ENCODE peak calls at places on chromosomes 6 and 20, in six cellular contexts. One of them, this sample, is unnamed.

GRCh38 chr6:158810149-158811095 is 8.7 kb downstream of the EZR start:
- DNase-seq in tibial nerve: no peak
- DNase-seq in RWPE1: no peak
- DNase-seq in HFFc6: no peak
- DNase-seq in IMR-90: no peak
- DNase-seq in upper lobe of right lung: no peak
- DNase-seq in this sample: no peak

GRCh38 chr6:31194271-31194834 is 23.9 kb upstream of the POU5F1 start:
- DNase-seq in upper lobe of right lung: no peak
- DNase-seq in RWPE1: no peak
- DNase-seq in IMR-90: no peak
- DNase-seq in tibial nerve: no peak
- DNase-seq in HFFc6: no peak
- DNase-seq in this sample: no peak

GRCh38 chr20:17504898-17505663 is 26.1 kb downstream of the BFSP1 start:
- DNase-seq in RWPE1: peak
- DNase-seq in upper lobe of right lung: peak
- DNase-seq in HFFc6: peak
- DNase-seq in tibial nerve: peak
- DNase-seq in IMR-90: peak
- DNase-seq in this sample: peak

GRCh38 chr6:24549674-24550418 is 55.1 kb downstream of the ALDH5A1 start:
- DNase-seq in tibial nerve: no peak
- DNase-seq in upper lobe of right lung: no peak
- DNase-seq in IMR-90: no peak
- DNase-seq in RWPE1: no peak
- DNase-seq in HFFc6: no peak
- DNase-seq in this sample: no peak

GRCh38 chr6:85751374-85752055 is 108.8 kb upstream of the SYNCRIP start:
- DNase-seq in upper lobe of right lung: no peak
- DNase-seq in HFFc6: no peak
- DNase-seq in tibial nerve: no peak
- DNase-seq in RWPE1: no peak
- DNase-seq in IMR-90: no peak
- DNase-seq in this sample: no peak

GRCh38 chr6:11685411-11686093 is 93.1 kb downstream of the ADTRP start:
- DNase-seq in IMR-90: peak
- DNase-seq in HFFc6: peak
- DNase-seq in RWPE1: peak
- DNase-seq in upper lobe of right lung: no peak
- DNase-seq in tibial nerve: no peak
- DNase-seq in this sample: peak

GRCh38 chr6:41371992-41372525 is 36.7 kb downstream of the NCR2 start:
- DNase-seq in RWPE1: no peak
- DNase-seq in tibial nerve: no peak
- DNase-seq in HFFc6: no peak
- DNase-seq in IMR-90: no peak
- DNase-seq in upper lobe of right lung: no peak
- DNase-seq in this sample: no peak

GRCh38 chr6:134724653-134725340 is 225.1 kb downstream of the ALDH8A1 start:
- DNase-seq in RWPE1: no peak
- DNase-seq in tibial nerve: no peak
- DNase-seq in HFFc6: peak
- DNase-seq in upper lobe of right lung: no peak
- DNase-seq in IMR-90: peak
- DNase-seq in this sample: peak

GRCh38 chr20:4998160-4998651 is 3.1 kb downstream of the SLC23A2 start:
- DNase-seq in upper lobe of right lung: no peak
- DNase-seq in IMR-90: no peak
- DNase-seq in RWPE1: no peak
- DNase-seq in tibial nerve: no peak
- DNase-seq in HFFc6: no peak
- DNase-seq in this sample: no peak

GRCh38 chr6:15491255-15491985 is 171.4 kb downstream of the DTNBP1 start:
- DNase-seq in upper lobe of right lung: no peak
- DNase-seq in HFFc6: peak
- DNase-seq in IMR-90: peak
- DNase-seq in RWPE1: peak
- DNase-seq in tibial nerve: peak
- DNase-seq in this sample: peak

GRCh38 chr6:160261991-160262718 is 3.5 kb upstream of the SLC22A2 start:
- DNase-seq in tibial nerve: no peak
- DNase-seq in upper lobe of right lung: no peak
- DNase-seq in RWPE1: no peak
- DNase-seq in HFFc6: no peak
- DNase-seq in IMR-90: no peak
- DNase-seq in this sample: no peak

GRCh38 chr6:11042025-11042749 is 1.9 kb downstream of the ELOVL2 start:
- DNase-seq in IMR-90: no peak
- DNase-seq in RWPE1: no peak
- DNase-seq in tibial nerve: no peak
- DNase-seq in upper lobe of right lung: no peak
- DNase-seq in HFFc6: no peak
- DNase-seq in this sample: no peak

GRCh38 chr6:14641401-14641800 is 523.8 kb downstream of the CD83 start:
- DNase-seq in upper lobe of right lung: no peak
- DNase-seq in tibial nerve: no peak
- DNase-seq in RWPE1: no peak
- DNase-seq in HFFc6: no peak
- DNase-seq in IMR-90: no peak
- DNase-seq in this sample: no peak

GRCh38 chr6:44342489-44342888 is at the start of gene SPATS1:
- DNase-seq in tibial nerve: no peak
- DNase-seq in RWPE1: no peak
- DNase-seq in IMR-90: no peak
- DNase-seq in HFFc6: no peak
- DNase-seq in upper lobe of right lung: no peak
- DNase-seq in this sample: no peak

GRCh38 chr6:30821862-30822784 is 62.2 kb upstream of the DDR1 start:
- DNase-seq in tibial nerve: peak
- DNase-seq in RWPE1: peak
- DNase-seq in HFFc6: peak
- DNase-seq in IMR-90: no peak
- DNase-seq in upper lobe of right lung: no peak
- DNase-seq in this sample: peak

GRCh38 chr20:38196592-38196991 is 31.5 kb upstream of the TGM2 start:
- DNase-seq in HFFc6: peak
- DNase-seq in upper lobe of right lung: peak
- DNase-seq in IMR-90: peak
- DNase-seq in tibial nerve: peak
- DNase-seq in RWPE1: peak
- DNase-seq in this sample: peak

GRCh38 chr6:47844881-47845280 is 63.0 kb downstream of the OPN5 start:
- DNase-seq in tibial nerve: no peak
- DNase-seq in IMR-90: no peak
- DNase-seq in HFFc6: no peak
- DNase-seq in RWPE1: no peak
- DNase-seq in upper lobe of right lung: no peak
- DNase-seq in this sample: no peak

GRCh38 chr6:4577406-4577805 is 198.8 kb upstream of the CDYL start:
- DNase-seq in RWPE1: no peak
- DNase-seq in IMR-90: peak
- DNase-seq in upper lobe of right lung: no peak
- DNase-seq in tibial nerve: no peak
- DNase-seq in HFFc6: peak
- DNase-seq in this sample: peak

GRCh38 chr6:148999921-149000589 is 253.2 kb downstream of the UST start:
- DNase-seq in RWPE1: peak
- DNase-seq in IMR-90: peak
- DNase-seq in HFFc6: peak
- DNase-seq in upper lobe of right lung: no peak
- DNase-seq in tibial nerve: peak
- DNase-seq in this sample: peak

GRCh38 chr20:36777152-36777551 is 3.6 kb upstream of the DSN1 start:
- DNase-seq in upper lobe of right lung: no peak
- DNase-seq in RWPE1: no peak
- DNase-seq in HFFc6: no peak
- DNase-seq in IMR-90: no peak
- DNase-seq in tibial nerve: no peak
- DNase-seq in this sample: no peak

GRCh38 chr6:33609444-33610034 is 11.6 kb upstream of the ITPR3 start:
- DNase-seq in IMR-90: peak
- DNase-seq in tibial nerve: no peak
- DNase-seq in RWPE1: no peak
- DNase-seq in upper lobe of right lung: no peak
- DNase-seq in HFFc6: peak
- DNase-seq in this sample: peak

GRCh38 chr6:33609019-33609418 is 12.1 kb upstream of the ITPR3 start:
- DNase-seq in RWPE1: no peak
- DNase-seq in tibial nerve: no peak
- DNase-seq in upper lobe of right lung: no peak
- DNase-seq in IMR-90: no peak
- DNase-seq in HFFc6: no peak
- DNase-seq in this sample: no peak

GRCh38 chr6:33607126-33607783 is 13.9 kb upstream of the ITPR3 start:
- DNase-seq in IMR-90: no peak
- DNase-seq in upper lobe of right lung: no peak
- DNase-seq in RWPE1: no peak
- DNase-seq in tibial nerve: no peak
- DNase-seq in HFFc6: no peak
- DNase-seq in this sample: no peak

GRCh38 chr6:33606642-33607041 is 14.5 kb upstream of the ITPR3 start:
- DNase-seq in RWPE1: no peak
- DNase-seq in upper lobe of right lung: no peak
- DNase-seq in IMR-90: no peak
- DNase-seq in HFFc6: no peak
- DNase-seq in tibial nerve: no peak
- DNase-seq in this sample: no peak

GRCh38 chr6:33607784-33608161 is 13.3 kb upstream of the ITPR3 start:
- DNase-seq in RWPE1: no peak
- DNase-seq in tibial nerve: no peak
- DNase-seq in IMR-90: no peak
- DNase-seq in upper lobe of right lung: no peak
- DNase-seq in HFFc6: no peak
- DNase-seq in this sample: peak
- TF ChIP-seq CTCF in RWPE1: no peak
- TF ChIP-seq CTCF in tibial nerve: peak
- TF ChIP-seq CTCF in IMR-90: peak
- TF ChIP-seq CTCF in upper lobe of right lung: peak
- TF ChIP-seq CTCF in HFFc6: peak
- TF ChIP-seq CTCF in this sample: peak

GRCh38 chr6:111804627-111805235 is 68.5 kb downstream of the FYN start:
- DNase-seq in IMR-90: peak
- DNase-seq in tibial nerve: no peak
- DNase-seq in upper lobe of right lung: no peak
- DNase-seq in RWPE1: no peak
- DNase-seq in HFFc6: peak
- DNase-seq in this sample: no peak
- TF ChIP-seq CTCF in IMR-90: peak
- TF ChIP-seq CTCF in tibial nerve: no peak
- TF ChIP-seq CTCF in upper lobe of right lung: no peak
- TF ChIP-seq CTCF in RWPE1: no peak
- TF ChIP-seq CTCF in HFFc6: peak
- TF ChIP-seq CTCF in this sample: no peak

GRCh38 chr20:44849712-44850111 is 35.8 kb upstream of the YWHAB start:
- DNase-seq in RWPE1: peak
- DNase-seq in HFFc6: no peak
- DNase-seq in upper lobe of right lung: no peak
- DNase-seq in IMR-90: no peak
- DNase-seq in tibial nerve: no peak
- DNase-seq in this sample: peak
- TF ChIP-seq CTCF in RWPE1: no peak
- TF ChIP-seq CTCF in HFFc6: peak
- TF ChIP-seq CTCF in upper lobe of right lung: no peak
- TF ChIP-seq CTCF in IMR-90: no peak
- TF ChIP-seq CTCF in tibial nerve: no peak
- TF ChIP-seq CTCF in this sample: no peak

DNA sequence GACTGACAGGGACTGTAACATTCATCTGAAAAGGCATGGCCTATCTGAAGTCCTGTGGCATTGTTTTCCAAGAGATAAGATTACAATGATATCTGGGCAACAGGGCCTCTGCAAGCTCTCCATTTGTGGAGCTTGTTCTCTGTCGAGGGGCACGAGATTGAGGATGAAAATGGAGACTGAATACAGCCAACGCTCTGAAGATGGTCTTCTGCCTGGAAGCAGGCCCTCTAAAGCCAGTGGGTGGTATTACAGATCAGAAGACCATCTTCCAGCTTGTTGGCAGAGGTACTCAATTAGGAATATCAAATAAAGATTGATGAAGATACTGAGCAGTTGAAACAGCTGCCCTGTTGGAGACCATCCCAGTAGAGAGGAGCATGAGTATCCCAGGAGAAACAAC is 288.2 kb downstream of the CENPW start:
- DNase-seq in upper lobe of right lung: no peak
- DNase-seq in IMR-90: no peak
- DNase-seq in RWPE1: no peak
- DNase-seq in tibial nerve: no peak
- DNase-seq in HFFc6: no peak
- DNase-seq in this sample: no peak
- TF ChIP-seq CTCF in upper lobe of right lung: no peak
- TF ChIP-seq CTCF in IMR-90: no peak
- TF ChIP-seq CTCF in RWPE1: no peak
- TF ChIP-seq CTCF in tibial nerve: no peak
- TF ChIP-seq CTCF in HFFc6: no peak
- TF ChIP-seq CTCF in this sample: no peak

GRCh38 chr6:6679633-6680032 is 91.1 kb downstream of the LY86 start:
- DNase-seq in IMR-90: no peak
- DNase-seq in HFFc6: no peak
- DNase-seq in tibial nerve: no peak
- DNase-seq in RWPE1: no peak
- DNase-seq in upper lobe of right lung: no peak
- DNase-seq in this sample: no peak

GRCh38 chr6:6678185-6678671 is 89.7 kb downstream of the LY86 start:
- DNase-seq in tibial nerve: no peak
- DNase-seq in HFFc6: peak
- DNase-seq in upper lobe of right lung: no peak
- DNase-seq in RWPE1: peak
- DNase-seq in IMR-90: peak
- DNase-seq in this sample: peak

GRCh38 chr6:6676910-6677441 is 88.5 kb downstream of the LY86 start:
- DNase-seq in upper lobe of right lung: no peak
- DNase-seq in IMR-90: peak
- DNase-seq in tibial nerve: peak
- DNase-seq in RWPE1: peak
- DNase-seq in HFFc6: peak
- DNase-seq in this sample: peak

GRCh38 chr6:6678811-6679210 is 90.3 kb downstream of the LY86 start:
- DNase-seq in IMR-90: no peak
- DNase-seq in HFFc6: no peak
- DNase-seq in upper lobe of right lung: no peak
- DNase-seq in tibial nerve: no peak
- DNase-seq in RWPE1: no peak
- DNase-seq in this sample: no peak

DNA sequence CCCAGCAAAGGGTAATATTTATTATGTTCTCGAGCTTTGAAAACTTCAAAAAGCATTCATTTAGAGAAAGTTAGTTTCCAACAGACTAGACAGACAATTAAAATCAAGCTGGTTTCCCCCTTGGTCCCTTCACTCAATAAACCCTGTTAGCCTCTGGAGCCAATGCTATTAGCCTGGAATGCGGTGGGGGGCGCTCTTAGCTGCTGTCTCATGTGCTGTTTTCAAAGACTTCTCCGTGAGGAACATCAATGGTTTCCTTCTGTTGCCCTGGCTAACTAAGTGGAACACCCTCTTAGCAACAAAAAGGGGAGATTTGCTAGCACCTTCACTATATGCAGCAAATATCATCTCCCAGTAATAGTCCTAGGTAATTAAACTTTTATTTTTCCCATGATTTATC is 86.4 kb downstream of the LY86 start:
- DNase-seq in HFFc6: no peak
- DNase-seq in RWPE1: no peak
- DNase-seq in tibial nerve: no peak
- DNase-seq in IMR-90: no peak
- DNase-seq in upper lobe of right lung: no peak
- DNase-seq in this sample: no peak
- TF ChIP-seq CTCF in HFFc6: peak
- TF ChIP-seq CTCF in RWPE1: no peak
- TF ChIP-seq CTCF in tibial nerve: no peak
- TF ChIP-seq CTCF in IMR-90: peak
- TF ChIP-seq CTCF in upper lobe of right lung: no peak
- TF ChIP-seq CTCF in this sample: peak

GRCh38 chr20:62401331-62401779 is 5.7 kb downstream of the CABLES2 start:
- DNase-seq in RWPE1: no peak
- DNase-seq in tibial nerve: no peak
- DNase-seq in IMR-90: no peak
- DNase-seq in HFFc6: no peak
- DNase-seq in upper lobe of right lung: no peak
- DNase-seq in this sample: no peak
- TF ChIP-seq CTCF in RWPE1: peak
- TF ChIP-seq CTCF in tibial nerve: no peak
- TF ChIP-seq CTCF in IMR-90: no peak
- TF ChIP-seq CTCF in HFFc6: no peak
- TF ChIP-seq CTCF in upper lobe of right lung: no peak
- TF ChIP-seq CTCF in this sample: peak

This sample was measured in MCF 10A.